ENCODE peak calls at places on chromosomes 2 and 18, in five cellular contexts. P is trophoblast cell, D is iPS DF 6.9, T is right cardiac atrium, I is psoas muscle. V is an unnamed sample.
A peak's percentile ranks its signal among the peaks of the same experiment; 100 is the strongest.

GRCh38 chr18:69686861-69687260 is 260.8 kb downstream of the CD226 start:
- DNase-seq in P (no peak), D (no peak), T (no peak), I (no peak), V (no peak)

GRCh38 chr2:99881901-99882591 is 260.3 kb downstream of the AFF3 start:
- DNase-seq in P (no peak), D (no peak), T (no peak), I (no peak), V (peak; percentile 61)

GRCh38 chr2:62577994-62578836 is 72.2 kb upstream of the TMEM17 start:
- DNase-seq in P (peak; percentile 48), D (no peak), T (no peak), I (no peak), V (peak; percentile 99)

GRCh38 chr18:74652392-74652988 is 54.8 kb downstream of the ZNF407 start:
- DNase-seq in P (no peak), D (no peak), T (no peak), I (no peak), V (no peak)

GRCh38 chr2:128160616-128161275 is 69.7 kb downstream of the UGGT1 start:
- DNase-seq in P (no peak), D (no peak), T (no peak), I (no peak), V (no peak)

GRCh38 chr2:30218814-30219213 is 12.5 kb upstream of the LBH start:
- DNase-seq in P (peak; percentile 98), D (no peak), T (no peak), I (no peak), V (peak; percentile 84)

GRCh38 chr2:160077912-160078585 is 15.6 kb upstream of the PLA2R1 start:
- DNase-seq in P (no peak), D (no peak), T (no peak), I (no peak), V (no peak)

GRCh38 chr18:59951591-59951990 is 51.8 kb downstream of the PMAIP1 start:
- DNase-seq in P (no peak), D (no peak), T (no peak), I (no peak), V (peak; percentile 88)

GRCh38 chr2:154720642-154721041 is 22.1 kb downstream of the KCNJ3 start:
- DNase-seq in P (no peak), D (no peak), T (no peak), I (no peak), V (no peak)

DNA sequence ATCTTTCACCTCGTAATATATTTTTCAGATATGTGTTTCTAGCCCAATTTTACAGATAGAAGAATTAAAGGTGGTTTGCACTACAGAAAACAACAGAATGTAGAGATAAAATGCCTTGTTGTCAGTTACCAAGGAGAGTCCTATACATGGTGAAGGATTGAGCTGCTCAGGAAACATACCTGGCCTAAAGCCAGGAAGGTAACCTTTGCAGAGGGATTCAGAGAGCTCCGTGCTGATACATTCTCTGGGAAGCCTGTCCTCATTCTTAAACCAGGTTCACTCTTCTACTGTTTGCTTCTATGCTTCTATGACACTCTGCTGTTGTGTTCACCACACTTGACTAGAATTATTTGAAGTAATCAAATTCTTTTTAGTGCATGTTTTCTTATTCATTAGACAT is 589.4 kb upstream of the FAM98A start:
- DNase-seq in P (no peak), D (no peak), T (no peak), I (no peak), V (no peak)
- H3K27ac ChIP-seq in P (no peak overlapping the region), D (no peak overlapping the region), T (no peak overlapping the region), I (no peak overlapping the region), V (no peak overlapping the region)

GRCh38 chr18:79818036-79818435 is 20.3 kb downstream of the KCNG2 start:
- DNase-seq in P (no peak), D (no peak), T (peak; percentile 37), I (no peak), V (no peak)

GRCh38 chr18:79819951-79820351 is 22.2 kb downstream of the KCNG2 start:
- DNase-seq in P (no peak), D (no peak), T (peak; percentile 51), I (no peak), V (no peak)

GRCh38 chr18:79817607-79817998 is 19.9 kb downstream of the KCNG2 start:
- DNase-seq in P (no peak), D (no peak), T (no peak), I (no peak), V (no peak)

GRCh38 chr18:79819064-79819725 is 21.5 kb downstream of the KCNG2 start:
- DNase-seq in P (no peak), D (no peak), T (peak; percentile 51), I (no peak), V (no peak)

GRCh38 chr18:79818631-79819030 is 20.9 kb downstream of the KCNG2 start:
- DNase-seq in P (no peak), D (no peak), T (no peak), I (no peak), V (no peak)
- H3K27me3 ChIP-seq in P (no peaks in the 10 kb centered on the region), D (no peaks in the 10 kb centered on the region), T (no peaks in the 10 kb centered on the region), I (peaks cover 13% of the 10 kb centered on the region), V (peaks cover 2% of the 10 kb centered on the region)

GRCh38 chr2:234289789-234290188 is 207.1 kb downstream of the ARL4C start:
- DNase-seq in P (peak; percentile 89), D (no peak), T (no peak), I (peak; percentile 23), V (no peak)

GRCh38 chr2:234291765-234292204 is 205.1 kb downstream of the ARL4C start:
- DNase-seq in P (no peak), D (no peak), T (peak; percentile 74), I (no peak), V (no peak)

GRCh38 chr2:234290196-234290595 is 206.7 kb downstream of the ARL4C start:
- DNase-seq in P (no peak), D (no peak), T (no peak), I (no peak), V (no peak)

GRCh38 chr2:234288974-234289455 is 207.9 kb downstream of the ARL4C start:
- DNase-seq in P (peak; percentile 92), D (peak; percentile 67), T (peak; percentile 77), I (peak; percentile 44), V (peak; percentile 45)

DNA sequence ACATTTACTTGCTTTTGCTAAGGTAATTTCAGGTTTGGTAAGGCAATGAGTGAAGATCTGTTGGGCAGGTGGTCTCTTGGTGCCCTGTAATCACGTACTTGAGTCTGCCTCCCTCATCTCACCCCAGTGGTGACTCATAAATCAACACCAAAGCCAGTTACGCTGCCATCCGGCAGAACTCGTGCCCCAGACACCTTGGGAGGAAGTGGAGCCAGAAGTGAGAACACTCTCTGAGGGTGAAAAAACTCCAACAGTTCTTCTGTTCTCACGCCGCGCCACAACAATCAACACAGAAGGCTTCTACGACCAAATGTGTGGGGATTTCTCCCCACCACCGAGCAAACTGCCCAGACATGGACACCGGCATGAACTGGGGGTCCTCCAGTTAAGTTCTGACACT is 206.2 kb downstream of the ARL4C start:
- DNase-seq in P (peak; percentile 42), D (no peak), T (peak; percentile 59), I (no peak), V (peak; percentile 35)
- H3K4me1 ChIP-seq in P (no peaks in the 10 kb centered on the region), D (peaks cover 1% of the 10 kb centered on the region), T (peaks cover 10% of the 10 kb centered on the region), I (no peaks in the 10 kb centered on the region), V (peaks cover 33% of the 10 kb centered on the region)

DNA sequence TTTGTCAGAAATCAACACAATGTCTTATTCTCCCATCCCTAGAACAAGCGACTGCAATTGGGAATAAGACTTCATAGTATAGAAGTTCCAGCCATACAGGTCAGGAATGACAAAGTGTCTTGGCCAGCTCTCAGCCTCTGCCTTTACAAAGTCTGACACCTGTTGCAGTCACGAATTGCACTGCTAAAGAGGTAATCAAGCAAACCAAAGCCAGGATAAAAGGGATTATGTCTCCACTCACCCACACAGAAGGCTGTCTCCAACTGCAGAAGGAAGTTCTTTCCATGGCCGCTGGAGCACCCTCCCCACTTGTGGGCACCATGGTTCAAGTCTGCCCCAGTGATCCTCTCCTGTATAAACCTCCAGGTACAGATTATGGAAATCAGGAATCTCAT is 114.8 kb upstream of the PKDCC start:
- DNase-seq in P (no peak), D (no peak), T (no peak), I (no peak), V (no peak)
- H3K27ac ChIP-seq in P (no peak overlapping the region), D (no peak overlapping the region), T (peak overlapping the region; percentile 76), I (peak overlapping the region; percentile 59), V (no peak overlapping the region)

GRCh38 chr2:219000569-219000960 is 7.3 kb upstream of the CRYBA2 start:
- DNase-seq in P (no peak), D (no peak), T (no peak), I (no peak), V (no peak)
- H3K27me3 ChIP-seq in P (peaks cover 53% of the 10 kb centered on the region), D (peaks cover 80% of the 10 kb centered on the region), T (no peaks in the 10 kb centered on the region), I (peaks cover 26% of the 10 kb centered on the region), V (peaks cover 95% of the 10 kb centered on the region)

GRCh38 chr2:88868861-88869260 is 177.4 kb downstream of the RPIA start:
- DNase-seq in P (no peak), D (no peak), T (no peak), I (no peak), V (no peak)

GRCh38 chr2:88860421-88861075 is 169.1 kb downstream of the RPIA start:
- DNase-seq in P (no peak), D (no peak), T (no peak), I (no peak), V (no peak)

GRCh38 chr2:88870267-88870839 is 178.9 kb downstream of the RPIA start:
- DNase-seq in P (no peak), D (no peak), T (no peak), I (no peak), V (no peak)

GRCh38 chr2:88866756-88867155 is 175.3 kb downstream of the RPIA start:
- DNase-seq in P (peak; percentile 38), D (no peak), T (peak; percentile 23), I (no peak), V (no peak)

GRCh38 chr2:88865801-88866353 is 174.4 kb downstream of the RPIA start:
- DNase-seq in P (peak; percentile 41), D (no peak), T (no peak), I (no peak), V (no peak)
- H3K4me1 ChIP-seq in P (no peaks in the 10 kb centered on the region), D (no peaks in the 10 kb centered on the region), T (no peaks in the 10 kb centered on the region), I (no peaks in the 10 kb centered on the region), V (no peaks in the 10 kb centered on the region)

GRCh38 chr2:229943171-229943570 is 20.9 kb downstream of the FBXO36 start:
- DNase-seq in P (no peak), D (no peak), T (no peak), I (no peak), V (no peak)
- H3K27ac ChIP-seq in P (no peak overlapping the region), D (no peak overlapping the region), T (no peak overlapping the region), I (no peak overlapping the region), V (no peak overlapping the region)

DNA sequence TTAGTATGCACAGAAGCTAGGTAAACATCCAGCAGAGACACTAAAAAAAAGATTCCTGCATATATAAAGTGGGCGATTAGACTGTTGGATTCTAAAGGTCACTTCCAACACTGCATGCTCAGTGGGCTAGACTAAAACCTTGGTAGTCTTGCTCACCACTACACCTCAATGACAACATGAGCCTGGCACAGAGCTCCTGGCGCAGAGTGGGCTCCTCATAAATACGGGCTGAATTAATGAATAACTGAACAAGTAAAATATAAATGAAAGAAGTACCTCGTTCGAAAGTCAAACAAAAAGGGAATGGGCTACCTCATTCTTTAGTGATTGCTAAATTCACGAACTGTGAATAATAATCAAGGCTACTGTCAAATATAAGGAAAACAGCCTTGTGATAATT is 185.3 kb downstream of the STK39 start:
- DNase-seq in P (no peak), D (no peak), T (no peak), I (no peak), V (no peak)
- H3K27me3 ChIP-seq in P (no peaks in the 10 kb centered on the region), D (no peaks in the 10 kb centered on the region), T (no peaks in the 10 kb centered on the region), I (no peaks in the 10 kb centered on the region), V (no peaks in the 10 kb centered on the region)

V was measured in foreskin keratinocyte.